ENCODE peak calls at places on chromosome 10, in ten cellular contexts. One of them, this sample, is unnamed.

GRCh38 chr10:132382231-132382922 is 14.6 kb upstream of the PWWP2B start:
- DNase-seq in ACHN: no peak
- DNase-seq in cardiac muscle cell: peak
- DNase-seq in NCI-H524 treated with DMSO at 0.1 percent for 48 hours: no peak
- DNase-seq in A549: no peak
- DNase-seq in stimulated activated CD4-positive, alpha-beta T cell treated with anti-CD3 and anti-CD28 coated beads, Interleukin-12 subunit alpha, Interleukin-12 subunit beta, amount 100 ng/mL, for 4 hours: no peak
- DNase-seq in lung microvascular endothelial cell: peak
- DNase-seq in lower lobe of right lung: no peak
- DNase-seq in Karpas-422: no peak
- DNase-seq in NCI-H510A treated with DMSO at 0.1 percent for 48 hours: no peak
- DNase-seq in this sample: no peak

GRCh38 chr10:65566906-65567305 is 1358.9 kb upstream of the LRRTM3 start:
- DNase-seq in cardiac muscle cell: no peak
- DNase-seq in stimulated activated CD4-positive, alpha-beta T cell treated with anti-CD3 and anti-CD28 coated beads, Interleukin-12 subunit alpha, Interleukin-12 subunit beta, amount 100 ng/mL, for 4 hours: no peak
- DNase-seq in NCI-H510A treated with DMSO at 0.1 percent for 48 hours: no peak
- DNase-seq in Karpas-422: no peak
- DNase-seq in NCI-H524 treated with DMSO at 0.1 percent for 48 hours: no peak
- DNase-seq in lower lobe of right lung: no peak
- DNase-seq in A549: no peak
- DNase-seq in lung microvascular endothelial cell: no peak
- DNase-seq in ACHN: no peak
- DNase-seq in this sample: no peak

GRCh38 chr10:90197766-90198165 is 496.4 kb downstream of the KIF20B start:
- DNase-seq in A549: no peak
- DNase-seq in lung microvascular endothelial cell: peak
- DNase-seq in cardiac muscle cell: peak
- DNase-seq in Karpas-422: no peak
- DNase-seq in stimulated activated CD4-positive, alpha-beta T cell treated with anti-CD3 and anti-CD28 coated beads, Interleukin-12 subunit alpha, Interleukin-12 subunit beta, amount 100 ng/mL, for 4 hours: no peak
- DNase-seq in NCI-H524 treated with DMSO at 0.1 percent for 48 hours: no peak
- DNase-seq in NCI-H510A treated with DMSO at 0.1 percent for 48 hours: no peak
- DNase-seq in ACHN: no peak
- DNase-seq in lower lobe of right lung: no peak
- DNase-seq in this sample: no peak

GRCh38 chr10:55500931-55501559 is 700.0 kb upstream of the PCDH15 start:
- DNase-seq in cardiac muscle cell: peak
- DNase-seq in NCI-H510A treated with DMSO at 0.1 percent for 48 hours: no peak
- DNase-seq in A549: peak
- DNase-seq in lung microvascular endothelial cell: peak
- DNase-seq in Karpas-422: peak
- DNase-seq in ACHN: peak
- DNase-seq in NCI-H524 treated with DMSO at 0.1 percent for 48 hours: no peak
- DNase-seq in stimulated activated CD4-positive, alpha-beta T cell treated with anti-CD3 and anti-CD28 coated beads, Interleukin-12 subunit alpha, Interleukin-12 subunit beta, amount 100 ng/mL, for 4 hours: no peak
- DNase-seq in lower lobe of right lung: no peak
- DNase-seq in this sample: peak

GRCh38 chr10:125344573-125345121 is 184.3 kb upstream of the CTBP2 start:
- DNase-seq in Karpas-422: peak
- DNase-seq in stimulated activated CD4-positive, alpha-beta T cell treated with anti-CD3 and anti-CD28 coated beads, Interleukin-12 subunit alpha, Interleukin-12 subunit beta, amount 100 ng/mL, for 4 hours: no peak
- DNase-seq in ACHN: peak
- DNase-seq in NCI-H524 treated with DMSO at 0.1 percent for 48 hours: no peak
- DNase-seq in NCI-H510A treated with DMSO at 0.1 percent for 48 hours: peak
- DNase-seq in A549: no peak
- DNase-seq in lower lobe of right lung: no peak
- DNase-seq in lung microvascular endothelial cell: no peak
- DNase-seq in cardiac muscle cell: no peak
- DNase-seq in this sample: no peak

GRCh38 chr10:78255214-78255613 is 221.6 kb downstream of the RPS24 start:
- DNase-seq in ACHN: no peak
- DNase-seq in stimulated activated CD4-positive, alpha-beta T cell treated with anti-CD3 and anti-CD28 coated beads, Interleukin-12 subunit alpha, Interleukin-12 subunit beta, amount 100 ng/mL, for 4 hours: no peak
- DNase-seq in lung microvascular endothelial cell: peak
- DNase-seq in cardiac muscle cell: no peak
- DNase-seq in A549: no peak
- DNase-seq in NCI-H524 treated with DMSO at 0.1 percent for 48 hours: no peak
- DNase-seq in Karpas-422: no peak
- DNase-seq in NCI-H510A treated with DMSO at 0.1 percent for 48 hours: no peak
- DNase-seq in lower lobe of right lung: no peak
- DNase-seq in this sample: no peak

GRCh38 chr10:79976999-79977398 is 28.1 kb upstream of the SFTPD start:
- DNase-seq in Karpas-422: no peak
- DNase-seq in ACHN: no peak
- DNase-seq in A549: no peak
- DNase-seq in cardiac muscle cell: no peak
- DNase-seq in lung microvascular endothelial cell: no peak
- DNase-seq in NCI-H524 treated with DMSO at 0.1 percent for 48 hours: no peak
- DNase-seq in NCI-H510A treated with DMSO at 0.1 percent for 48 hours: no peak
- DNase-seq in stimulated activated CD4-positive, alpha-beta T cell treated with anti-CD3 and anti-CD28 coated beads, Interleukin-12 subunit alpha, Interleukin-12 subunit beta, amount 100 ng/mL, for 4 hours: no peak
- DNase-seq in lower lobe of right lung: no peak
- DNase-seq in this sample: no peak

GRCh38 chr10:60572511-60573194 is 183.0 kb upstream of the ANK3 start:
- DNase-seq in lung microvascular endothelial cell: peak
- DNase-seq in NCI-H510A treated with DMSO at 0.1 percent for 48 hours: peak
- DNase-seq in A549: no peak
- DNase-seq in cardiac muscle cell: peak
- DNase-seq in Karpas-422: no peak
- DNase-seq in lower lobe of right lung: no peak
- DNase-seq in ACHN: peak
- DNase-seq in NCI-H524 treated with DMSO at 0.1 percent for 48 hours: peak
- DNase-seq in stimulated activated CD4-positive, alpha-beta T cell treated with anti-CD3 and anti-CD28 coated beads, Interleukin-12 subunit alpha, Interleukin-12 subunit beta, amount 100 ng/mL, for 4 hours: peak
- DNase-seq in this sample: no peak

GRCh38 chr10:117421985-117422384 is 46.7 kb upstream of the PDZD8 start:
- DNase-seq in ACHN: no peak
- DNase-seq in lung microvascular endothelial cell: no peak
- DNase-seq in NCI-H524 treated with DMSO at 0.1 percent for 48 hours: no peak
- DNase-seq in NCI-H510A treated with DMSO at 0.1 percent for 48 hours: no peak
- DNase-seq in lower lobe of right lung: no peak
- DNase-seq in stimulated activated CD4-positive, alpha-beta T cell treated with anti-CD3 and anti-CD28 coated beads, Interleukin-12 subunit alpha, Interleukin-12 subunit beta, amount 100 ng/mL, for 4 hours: no peak
- DNase-seq in cardiac muscle cell: no peak
- DNase-seq in A549: no peak
- DNase-seq in Karpas-422: no peak
- DNase-seq in this sample: no peak

GRCh38 chr10:49512121-49512809 is 26.7 kb downstream of the ERCC6 start:
- DNase-seq in lung microvascular endothelial cell: peak
- DNase-seq in ACHN: peak
- DNase-seq in cardiac muscle cell: peak
- DNase-seq in Karpas-422: peak
- DNase-seq in lower lobe of right lung: no peak
- DNase-seq in NCI-H510A treated with DMSO at 0.1 percent for 48 hours: peak
- DNase-seq in A549: peak
- DNase-seq in NCI-H524 treated with DMSO at 0.1 percent for 48 hours: no peak
- DNase-seq in stimulated activated CD4-positive, alpha-beta T cell treated with anti-CD3 and anti-CD28 coated beads, Interleukin-12 subunit alpha, Interleukin-12 subunit beta, amount 100 ng/mL, for 4 hours: no peak
- DNase-seq in this sample: no peak

GRCh38 chr10:79046991-79047874 is 21.5 kb upstream of the ZMIZ1 start:
- DNase-seq in stimulated activated CD4-positive, alpha-beta T cell treated with anti-CD3 and anti-CD28 coated beads, Interleukin-12 subunit alpha, Interleukin-12 subunit beta, amount 100 ng/mL, for 4 hours: no peak
- DNase-seq in NCI-H524 treated with DMSO at 0.1 percent for 48 hours: no peak
- DNase-seq in Karpas-422: no peak
- DNase-seq in cardiac muscle cell: no peak
- DNase-seq in lung microvascular endothelial cell: no peak
- DNase-seq in A549: no peak
- DNase-seq in NCI-H510A treated with DMSO at 0.1 percent for 48 hours: no peak
- DNase-seq in ACHN: no peak
- DNase-seq in lower lobe of right lung: peak
- DNase-seq in this sample: peak

GRCh38 chr10:88092975-88093374 is 229.6 kb downstream of the PTEN start:
- DNase-seq in NCI-H510A treated with DMSO at 0.1 percent for 48 hours: peak
- DNase-seq in lower lobe of right lung: no peak
- DNase-seq in ACHN: no peak
- DNase-seq in cardiac muscle cell: no peak
- DNase-seq in Karpas-422: no peak
- DNase-seq in lung microvascular endothelial cell: no peak
- DNase-seq in A549: no peak
- DNase-seq in NCI-H524 treated with DMSO at 0.1 percent for 48 hours: no peak
- DNase-seq in stimulated activated CD4-positive, alpha-beta T cell treated with anti-CD3 and anti-CD28 coated beads, Interleukin-12 subunit alpha, Interleukin-12 subunit beta, amount 100 ng/mL, for 4 hours: no peak
- DNase-seq in this sample: peak

GRCh38 chr10:104612577-104613205 is 28.4 kb upstream of the SORCS3 start:
- DNase-seq in Karpas-422: no peak
- DNase-seq in cardiac muscle cell: no peak
- DNase-seq in ACHN: no peak
- DNase-seq in lung microvascular endothelial cell: no peak
- DNase-seq in NCI-H510A treated with DMSO at 0.1 percent for 48 hours: no peak
- DNase-seq in lower lobe of right lung: no peak
- DNase-seq in NCI-H524 treated with DMSO at 0.1 percent for 48 hours: no peak
- DNase-seq in A549: no peak
- DNase-seq in stimulated activated CD4-positive, alpha-beta T cell treated with anti-CD3 and anti-CD28 coated beads, Interleukin-12 subunit alpha, Interleukin-12 subunit beta, amount 100 ng/mL, for 4 hours: no peak
- DNase-seq in this sample: no peak

GRCh38 chr10:28560617-28561016 is 27.7 kb downstream of the WAC start:
- DNase-seq in ACHN: no peak
- DNase-seq in stimulated activated CD4-positive, alpha-beta T cell treated with anti-CD3 and anti-CD28 coated beads, Interleukin-12 subunit alpha, Interleukin-12 subunit beta, amount 100 ng/mL, for 4 hours: no peak
- DNase-seq in Karpas-422: no peak
- DNase-seq in lower lobe of right lung: no peak
- DNase-seq in NCI-H524 treated with DMSO at 0.1 percent for 48 hours: no peak
- DNase-seq in A549: no peak
- DNase-seq in NCI-H510A treated with DMSO at 0.1 percent for 48 hours: no peak
- DNase-seq in lung microvascular endothelial cell: no peak
- DNase-seq in cardiac muscle cell: no peak
- DNase-seq in this sample: no peak

GRCh38 chr10:72688208-72688651 is 3.7 kb upstream of the MCU start:
- DNase-seq in ACHN: peak
- DNase-seq in lung microvascular endothelial cell: peak
- DNase-seq in Karpas-422: no peak
- DNase-seq in A549: peak
- DNase-seq in lower lobe of right lung: no peak
- DNase-seq in stimulated activated CD4-positive, alpha-beta T cell treated with anti-CD3 and anti-CD28 coated beads, Interleukin-12 subunit alpha, Interleukin-12 subunit beta, amount 100 ng/mL, for 4 hours: no peak
- DNase-seq in NCI-H524 treated with DMSO at 0.1 percent for 48 hours: no peak
- DNase-seq in NCI-H510A treated with DMSO at 0.1 percent for 48 hours: peak
- DNase-seq in cardiac muscle cell: peak
- DNase-seq in this sample: no peak

GRCh38 chr10:43976292-43976691 is 327.6 kb upstream of the ZNF32 start:
- DNase-seq in NCI-H524 treated with DMSO at 0.1 percent for 48 hours: no peak
- DNase-seq in A549: no peak
- DNase-seq in cardiac muscle cell: no peak
- DNase-seq in lung microvascular endothelial cell: peak
- DNase-seq in NCI-H510A treated with DMSO at 0.1 percent for 48 hours: no peak
- DNase-seq in Karpas-422: no peak
- DNase-seq in ACHN: no peak
- DNase-seq in stimulated activated CD4-positive, alpha-beta T cell treated with anti-CD3 and anti-CD28 coated beads, Interleukin-12 subunit alpha, Interleukin-12 subunit beta, amount 100 ng/mL, for 4 hours: no peak
- DNase-seq in lower lobe of right lung: no peak
- DNase-seq in this sample: no peak

GRCh38 chr10:95268438-95268837 is 22.4 kb downstream of the PDLIM1 start:
- DNase-seq in lower lobe of right lung: no peak
- DNase-seq in lung microvascular endothelial cell: peak
- DNase-seq in NCI-H524 treated with DMSO at 0.1 percent for 48 hours: no peak
- DNase-seq in ACHN: no peak
- DNase-seq in Karpas-422: no peak
- DNase-seq in cardiac muscle cell: peak
- DNase-seq in A549: no peak
- DNase-seq in stimulated activated CD4-positive, alpha-beta T cell treated with anti-CD3 and anti-CD28 coated beads, Interleukin-12 subunit alpha, Interleukin-12 subunit beta, amount 100 ng/mL, for 4 hours: no peak
- DNase-seq in NCI-H510A treated with DMSO at 0.1 percent for 48 hours: no peak
- DNase-seq in this sample: no peak

GRCh38 chr10:74289956-74290355 is 138.9 kb downstream of the ADK start:
- DNase-seq in Karpas-422: no peak
- DNase-seq in A549: no peak
- DNase-seq in ACHN: no peak
- DNase-seq in NCI-H510A treated with DMSO at 0.1 percent for 48 hours: no peak
- DNase-seq in NCI-H524 treated with DMSO at 0.1 percent for 48 hours: no peak
- DNase-seq in lower lobe of right lung: no peak
- DNase-seq in lung microvascular endothelial cell: peak
- DNase-seq in cardiac muscle cell: peak
- DNase-seq in stimulated activated CD4-positive, alpha-beta T cell treated with anti-CD3 and anti-CD28 coated beads, Interleukin-12 subunit alpha, Interleukin-12 subunit beta, amount 100 ng/mL, for 4 hours: no peak
- DNase-seq in this sample: no peak

GRCh38 chr10:125868372-125868975 is 12.6 kb downstream of the DHX32 start:
- DNase-seq in ACHN: peak
- DNase-seq in A549: peak
- DNase-seq in stimulated activated CD4-positive, alpha-beta T cell treated with anti-CD3 and anti-CD28 coated beads, Interleukin-12 subunit alpha, Interleukin-12 subunit beta, amount 100 ng/mL, for 4 hours: no peak
- DNase-seq in NCI-H510A treated with DMSO at 0.1 percent for 48 hours: peak
- DNase-seq in Karpas-422: peak
- DNase-seq in lung microvascular endothelial cell: peak
- DNase-seq in NCI-H524 treated with DMSO at 0.1 percent for 48 hours: no peak
- DNase-seq in lower lobe of right lung: no peak
- DNase-seq in cardiac muscle cell: peak
- DNase-seq in this sample: no peak

GRCh38 chr10:34434119-34434594 is 380.9 kb downstream of the PARD3 start:
- DNase-seq in lung microvascular endothelial cell: peak
- DNase-seq in stimulated activated CD4-positive, alpha-beta T cell treated with anti-CD3 and anti-CD28 coated beads, Interleukin-12 subunit alpha, Interleukin-12 subunit beta, amount 100 ng/mL, for 4 hours: no peak
- DNase-seq in ACHN: no peak
- DNase-seq in NCI-H510A treated with DMSO at 0.1 percent for 48 hours: no peak
- DNase-seq in Karpas-422: no peak
- DNase-seq in cardiac muscle cell: peak
- DNase-seq in lower lobe of right lung: no peak
- DNase-seq in A549: peak
- DNase-seq in NCI-H524 treated with DMSO at 0.1 percent for 48 hours: no peak
- DNase-seq in this sample: no peak

GRCh38 chr10:103843854-103844567 is 11.4 kb downstream of the SH3PXD2A start:
- DNase-seq in lung microvascular endothelial cell: peak
- DNase-seq in lower lobe of right lung: no peak
- DNase-seq in cardiac muscle cell: no peak
- DNase-seq in A549: no peak
- DNase-seq in NCI-H510A treated with DMSO at 0.1 percent for 48 hours: no peak
- DNase-seq in Karpas-422: no peak
- DNase-seq in NCI-H524 treated with DMSO at 0.1 percent for 48 hours: no peak
- DNase-seq in stimulated activated CD4-positive, alpha-beta T cell treated with anti-CD3 and anti-CD28 coated beads, Interleukin-12 subunit alpha, Interleukin-12 subunit beta, amount 100 ng/mL, for 4 hours: no peak
- DNase-seq in ACHN: no peak
- DNase-seq in this sample: no peak

This sample was measured in adrenal gland.